ENCODE peak calls at places on chromosome 19, in five cellular contexts. Q is upper lobe of right lung, T is HCT116, M is pancreas, N is PC-3. O is an unnamed sample.

GRCh38 chr19:19642506-19643157 is 825 bp downstream of the GMIP start:
- DNase-seq in Q (no peak), T (no peak), N (peak; percentile 11), M (no peak), O (peak; percentile 51)

GRCh38 chr19:40530091-40530901 is 46.4 kb upstream of the SHKBP1 start:
- DNase-seq in T (no peak), M (peak; percentile 24), Q (no peak), N (no peak), O (no peak)

GRCh38 chr19:5999693-6000092 is 21.8 kb upstream of the RANBP3 start:
- DNase-seq in T (no peak), N (no peak), Q (no peak), M (no peak), O (no peak)

GRCh38 chr19:54137913-54138776 is 583 bp downstream of the CNOT3 start:
- DNase-seq in T (no peak), N (no peak), M (no peak), Q (peak; percentile 74), O (peak; percentile 49)

GRCh38 chr19:38417544-38418506 is 8.2 kb downstream of the RASGRP4 start:
- DNase-seq in T (peak; percentile 66), N (peak; percentile 62), Q (peak; percentile 89), M (peak; percentile 55), O (peak; percentile 39)

GRCh38 chr19:15399234-15399515 is 19.6 kb upstream of the AKAP8 start:
- DNase-seq in T (no peak), M (no peak), N (no peak), Q (no peak), O (no peak)

GRCh38 chr19:38675611-38676010 is 28.2 kb downstream of the ACTN4 start:
- DNase-seq in Q (no peak), M (no peak), N (no peak), T (no peak), O (no peak)

GRCh38 chr19:7507884-7508283 is 8.0 kb upstream of the ZNF358 start:
- DNase-seq in M (peak; percentile 59), Q (peak; percentile 89), N (peak; percentile 97), T (peak; percentile 90), O (no peak)

GRCh38 chr19:55487884-55488687 is at the start of gene SSC5D:
- DNase-seq in M (no peak), Q (no peak), T (no peak), N (no peak), O (no peak)

DNA sequence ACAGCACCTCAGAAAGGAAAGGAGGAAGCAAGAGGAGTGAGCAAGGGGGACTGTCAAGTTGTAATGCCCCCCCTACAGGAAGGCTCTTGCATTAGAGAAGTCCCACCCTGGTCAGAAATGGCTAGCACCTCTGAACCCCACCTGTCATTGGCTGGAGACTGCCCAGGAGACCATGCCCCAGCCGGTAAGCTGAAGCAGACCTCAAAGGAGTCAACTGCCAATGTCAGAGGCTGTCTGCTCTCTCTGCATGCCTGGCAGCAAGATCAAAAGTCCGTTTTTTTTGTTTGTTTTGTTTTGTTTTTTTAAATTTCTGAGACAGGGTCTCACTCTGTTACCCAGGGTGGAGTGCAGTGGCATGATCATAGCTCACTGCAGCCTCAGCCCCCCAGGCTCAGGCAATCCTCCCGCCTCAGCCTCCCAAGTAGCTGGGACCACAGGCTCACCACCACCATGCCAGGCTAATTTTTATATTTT is 8.1 kb upstream of the BCL3 start:
- DNase-seq in M (peak; percentile 38), N (no peak), T (peak; percentile 21), Q (no peak), O (no peak)
- TF ChIP-seq CTCF in M (no peak), N (no peak), T (no peak), Q (no peak), O (no peak)

DNA sequence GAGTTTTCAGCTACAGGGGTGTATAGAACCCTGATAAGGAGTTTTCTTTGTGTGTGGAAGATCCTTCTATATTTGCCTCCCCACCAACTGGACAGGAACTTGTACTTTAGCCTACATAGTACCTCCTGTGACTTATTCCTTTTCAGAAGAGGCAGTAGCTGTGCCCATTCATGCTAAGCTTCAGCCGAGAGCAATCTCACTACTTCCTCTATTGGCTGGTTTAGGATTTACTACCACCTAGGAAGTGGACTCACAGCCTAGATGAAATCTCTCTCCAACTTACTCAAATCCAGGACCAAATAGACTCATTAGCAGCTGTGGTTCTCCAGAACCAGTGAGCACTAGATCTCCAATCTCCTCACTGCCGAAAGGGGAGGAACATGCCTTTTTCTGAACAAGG is 2.3 kb upstream of the REX1BD start:
- DNase-seq in M (no peak), N (no peak), T (no peak), Q (no peak), O (no peak)
- H3K27ac ChIP-seq in M (no peak overlapping the region), N (no peak overlapping the region), T (no peak overlapping the region), Q (no peak overlapping the region), O (no peak overlapping the region)

GRCh38 chr19:49153167-49153809 is 1.9 kb downstream of the HRC start:
- DNase-seq in Q (no peak), N (no peak), M (no peak), T (no peak), O (no peak)
- H3K27me3 ChIP-seq in Q (no peaks in the 10 kb centered on the region), N (no peaks in the 10 kb centered on the region), M (no peaks in the 10 kb centered on the region), T (no peaks in the 10 kb centered on the region), O (peaks cover 33% of the 10 kb centered on the region)

DNA sequence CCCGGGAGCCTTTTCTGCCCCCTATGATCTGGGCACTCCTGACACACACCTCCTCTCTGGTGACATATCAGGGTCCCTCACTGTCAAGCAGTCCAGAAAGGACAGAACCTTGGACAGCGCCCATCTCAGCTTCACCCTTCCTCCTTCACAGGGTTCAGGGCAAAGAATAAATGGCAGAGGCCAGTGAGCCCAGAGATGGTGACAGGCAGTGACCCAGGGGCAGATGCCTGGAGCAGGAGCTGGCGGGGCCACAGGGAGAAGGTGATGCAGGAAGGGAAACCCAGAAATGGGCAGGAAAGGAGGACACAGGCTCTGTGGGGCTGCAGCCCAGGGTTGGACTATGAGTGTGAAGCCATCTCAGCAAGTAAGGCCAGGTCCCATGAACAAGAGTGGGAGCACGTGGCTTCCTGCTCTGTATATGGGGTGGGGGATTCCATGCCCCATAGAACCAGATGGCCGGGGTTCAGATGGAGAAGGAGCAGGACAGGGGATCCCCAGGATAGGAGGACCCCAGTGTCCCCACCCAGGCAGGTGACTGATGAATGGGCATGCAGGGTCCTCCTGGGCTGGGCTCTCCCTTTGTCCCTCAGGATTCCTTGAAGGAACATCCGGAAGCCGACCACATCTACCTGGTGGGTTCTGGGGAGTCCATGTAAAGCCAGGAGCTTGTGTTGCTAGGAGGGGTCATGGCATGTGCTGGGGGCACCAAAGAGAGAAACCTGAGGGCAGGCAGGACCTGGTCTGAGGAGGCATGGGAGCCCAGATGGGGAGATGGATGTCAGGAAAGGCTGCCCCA is 8.5 kb upstream of the CEACAM7 start:
- DNase-seq in Q (peak; percentile 53), T (no peak), N (peak; percentile 28), M (no peak), O (no peak)
- TF ChIP-seq CTCF in Q (no peak), T (no peak), N (no peak), M (no peak), O (no peak)

GRCh38 chr19:49802836-49803528 is 10.1 kb downstream of the FUZ start:
- DNase-seq in Q (no peak), T (no peak), N (no peak), M (peak; percentile 61), O (no peak)
- H3K27ac ChIP-seq in Q (no peak overlapping the region), T (no peak overlapping the region), N (no peak overlapping the region), M (no peak overlapping the region), O (no peak overlapping the region)

GRCh38 chr19:35561436-35561835 is 2.0 kb downstream of the ATP4A start:
- DNase-seq in T (no peak), N (no peak), Q (no peak), M (no peak), O (no peak)
- H3K27me3 ChIP-seq in T (no peaks in the 10 kb centered on the region), N (no peaks in the 10 kb centered on the region), Q (peaks cover 21% of the 10 kb centered on the region), M (no peaks in the 10 kb centered on the region), O (peaks cover 12% of the 10 kb centered on the region)

GRCh38 chr19:16476401-16476800 is 4.6 kb upstream of the EPS15L1 start:
- DNase-seq in N (no peak), T (no peak), Q (no peak), M (no peak), O (no peak)
- TF ChIP-seq CTCF in N (no peak), T (no peak), Q (no peak), M (no peak), O (no peak)

GRCh38 chr19:47075941-47076340 is 27.5 kb upstream of the TMEM160 start:
- DNase-seq in N (no peak), Q (no peak), M (no peak), T (no peak), O (no peak)
- H3K27ac ChIP-seq in N (no peak overlapping the region), Q (no peak overlapping the region), M (no peak overlapping the region), T (no peak overlapping the region), O (no peak overlapping the region)

GRCh38 chr19:1598777-1599459 is 6.3 kb upstream of the MBD3 start:
- DNase-seq in M (no peak), N (no peak), Q (no peak), T (no peak), O (no peak)
- H3K27me3 ChIP-seq in M (no peaks in the 10 kb centered on the region), N (no peaks in the 10 kb centered on the region), Q (no peaks in the 10 kb centered on the region), T (no peaks in the 10 kb centered on the region), O (no peaks in the 10 kb centered on the region)

GRCh38 chr19:10418281-10419199 is 1.8 kb upstream of the PDE4A start:
- DNase-seq in N (no peak), M (no peak), Q (no peak), T (no peak), O (no peak)
- TF ChIP-seq CTCF in N (no peak), M (no peak), Q (no peak), T (no peak), O (no peak)

O was measured in CD8-positive, alpha-beta T cell.